ENCODE peak calls at places on chromosomes 7 and 10, in five cellular contexts. R is K562, K is SK-N-SH, A is HepG2, W is GM12878. V is an unnamed sample.

GRCh38 chr7:70776627-70777101 is 355.3 kb upstream of the GALNT17 start:
- DNase-seq in W (peak; percentile 51), R (no peak), A (no peak), K (no peak), V (no peak)

GRCh38 chr10:2256241-2256640 is 518.9 kb upstream of the ADARB2 start:
- DNase-seq in W (no peak), R (no peak), A (no peak), K (no peak), V (no peak)

GRCh38 chr7:17599733-17600685 is 301.6 kb downstream of the AHR start:
- DNase-seq in W (no peak), A (peak; percentile 45), R (no peak), K (no peak), V (no peak)

GRCh38 chr10:72254891-72255568 is 18.7 kb upstream of the DDIT4 start:
- DNase-seq in W (no peak), R (peak; percentile 82), A (no peak), K (peak; percentile 84), V (no peak)

GRCh38 chr7:151485006-151485732 is 34.5 kb downstream of the RHEB start:
- DNase-seq in K (no peak), A (no peak), R (peak; percentile 55), W (no peak), V (no peak)

GRCh38 chr10:63819753-63820347 is 298.6 kb downstream of the REEP3 start:
- DNase-seq in K (peak; percentile 62), A (peak; percentile 33), W (no peak), R (peak; percentile 31), V (peak; percentile 7)

GRCh38 chr10:132198381-132199181 is 11.8 kb downstream of the DPYSL4 start:
- DNase-seq in A (no peak), R (no peak), W (no peak), K (no peak), V (no peak)

GRCh38 chr10:17649836-17650235 is 5.9 kb downstream of the STAM start:
- DNase-seq in K (no peak), A (no peak), R (no peak), W (no peak), V (no peak)

GRCh38 chr7:128387663-128388485 is 21.9 kb downstream of the IMPDH1 start:
- DNase-seq in K (peak; percentile 99), R (peak; percentile 95), A (peak; percentile 68), W (no peak), V (no peak)

GRCh38 chr10:85651507-85651902 is 715.1 kb downstream of the GRID1 start:
- DNase-seq in A (no peak), R (no peak), K (peak; percentile 30), W (no peak), V (no peak)

GRCh38 chr7:138105216-138105615 is 29.0 kb downstream of the AKR1D1 start:
- DNase-seq in K (no peak), A (no peak), W (no peak), R (no peak), V (no peak)

GRCh38 chr7:66497346-66497745 is 131.3 kb upstream of the KCTD7 start:
- DNase-seq in R (no peak), W (no peak), K (no peak), A (no peak), V (no peak)

GRCh38 chr7:26374665-26375373 is 83.2 kb downstream of the SNX10 start:
- DNase-seq in K (no peak), W (no peak), A (no peak), R (no peak), V (no peak)

GRCh38 chr10:115921795-115922194 is 351.2 kb downstream of the GFRA1 start:
- DNase-seq in A (no peak), R (no peak), W (no peak), K (no peak), V (no peak)

GRCh38 chr10:14800397-14800796 is 25.7 kb upstream of the FAM107B start:
- DNase-seq in K (no peak), A (no peak), R (no peak), W (no peak), V (no peak)

GRCh38 chr7:44654255-44654791 is 47.9 kb downstream of the OGDH start:
- DNase-seq in W (no peak), R (peak; percentile 44), A (no peak), K (no peak), V (no peak)

GRCh38 chr10:90960355-90960814 is 39.5 kb upstream of the ANKRD1 start:
- DNase-seq in A (no peak), K (no peak), W (peak; percentile 31), R (no peak), V (no peak)

GRCh38 chr7:123966936-123967335 is 41.9 kb downstream of the SPAM1 start:
- DNase-seq in R (no peak), W (no peak), K (no peak), A (no peak), V (peak; percentile 36)

GRCh38 chr7:138161600-138162081 is 85.4 kb downstream of the AKR1D1 start:
- DNase-seq in W (peak; percentile 76), R (peak; percentile 94), A (peak; percentile 95), K (peak; percentile 91), V (peak; percentile 89)

GRCh38 chr10:97024181-97025073 is 161.3 kb downstream of the SLIT1 start:
- DNase-seq in A (no peak), R (no peak), K (no peak), W (peak; percentile 28), V (no peak)

GRCh38 chr7:140640727-140641531 is at the start of gene DENND2A:
- DNase-seq in K (peak; percentile 99), R (no peak), W (no peak), A (no peak), V (no peak)

GRCh38 chr10:132652446-132652845 is 114.9 kb downstream of the INPP5A start:
- DNase-seq in W (no peak), R (no peak), A (no peak), K (no peak), V (no peak)

GRCh38 chr10:3780766-3781457 is 4.1 kb downstream of the KLF6 start:
- DNase-seq in W (no peak), A (no peak), K (no peak), R (no peak), V (no peak)

GRCh38 chr7:116259821-116260440 is 49.6 kb downstream of the TES start:
- DNase-seq in W (no peak), K (no peak), A (no peak), R (no peak), V (no peak)

GRCh38 chr7:25835191-25835590 is 316.8 kb upstream of the NFE2L3 start:
- DNase-seq in W (no peak), A (no peak), R (no peak), K (no peak), V (no peak)

GRCh38 chr10:121519411-121519810 is 78.8 kb downstream of the FGFR2 start:
- DNase-seq in R (no peak), K (no peak), W (no peak), A (no peak), V (no peak)

GRCh38 chr7:106464169-106464568 is 179.4 kb upstream of the NAMPT start:
- DNase-seq in A (no peak), K (no peak), R (no peak), W (no peak), V (no peak)
- H3K27ac ChIP-seq in A (no peak overlapping the region), K (no peak overlapping the region), R (no peak overlapping the region), W (no peak overlapping the region), V (no peak overlapping the region)

DNA sequence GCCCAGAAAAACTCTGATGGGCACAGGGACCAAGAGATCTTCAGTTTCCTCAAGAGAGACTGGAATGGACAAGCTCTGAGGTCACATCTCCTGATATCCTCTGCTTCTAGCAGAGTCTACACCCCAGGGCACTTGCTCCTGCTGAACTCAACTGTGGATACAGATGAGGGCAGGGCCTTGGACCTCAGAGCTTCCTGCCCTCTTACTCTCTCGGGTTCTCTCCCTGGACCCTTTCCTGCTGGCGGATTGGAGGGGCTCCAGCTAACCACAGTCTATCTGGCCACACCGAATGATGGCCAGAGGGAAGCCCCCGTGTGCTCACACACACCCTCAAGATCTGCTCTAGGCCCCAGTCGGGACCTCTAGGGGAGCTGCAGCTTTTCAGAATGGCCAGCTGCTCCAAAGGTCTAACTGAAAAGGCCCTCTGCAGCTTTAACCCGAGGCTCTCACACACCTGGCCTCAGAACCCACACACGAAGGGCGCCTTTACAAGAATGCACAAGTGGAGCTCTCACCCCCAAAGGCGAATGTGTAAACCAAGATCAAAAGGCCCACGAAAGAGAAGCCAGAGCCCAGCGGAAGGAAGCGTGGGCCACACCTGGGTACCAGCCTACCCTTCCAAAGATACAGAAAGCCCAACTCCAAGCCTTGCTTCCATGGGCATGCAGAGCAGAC is 65.5 kb downstream of the FAM53B start:
- DNase-seq in R (no peak), W (no peak), A (no peak), K (no peak), V (no peak)
- TF ChIP-seq REST in R (no peak), W (no peak), A (no peak), K (no peak), V (no peak)

GRCh38 chr10:77576633-77577032 is 61.0 kb downstream of the KCNMA1 start:
- DNase-seq in R (no peak), K (no peak), A (no peak), W (no peak), V (no peak)

GRCh38 chr10:77580500-77580899 is 57.1 kb downstream of the KCNMA1 start:
- DNase-seq in A (no peak), W (no peak), R (no peak), K (no peak), V (no peak)

GRCh38 chr10:77576007-77576367 is 61.6 kb downstream of the KCNMA1 start:
- DNase-seq in W (no peak), A (no peak), R (no peak), K (no peak), V (no peak)

GRCh38 chr10:77577666-77578229 is 59.9 kb downstream of the KCNMA1 start:
- DNase-seq in K (no peak), W (no peak), A (no peak), R (no peak), V (no peak)

GRCh38 chr10:77578583-77579227 is 58.9 kb downstream of the KCNMA1 start:
- DNase-seq in R (no peak), W (no peak), A (no peak), K (no peak), V (no peak)
- TF ChIP-seq GABPA in R (no peak), W (no peak), A (no peak), K (no peak), V (no peak)

GRCh38 chr10:33142290-33142689 is 184.3 kb upstream of the ITGB1 start:
- DNase-seq in R (no peak), A (no peak), K (no peak), W (no peak), V (no peak)

GRCh38 chr10:33139191-33139646 is 181.2 kb upstream of the ITGB1 start:
- DNase-seq in W (no peak), R (no peak), A (no peak), K (no peak), V (no peak)

GRCh38 chr10:33145451-33146188 is 187.6 kb upstream of the ITGB1 start:
- DNase-seq in K (no peak), A (peak; percentile 83), R (no peak), W (no peak), V (no peak)

GRCh38 chr10:33146189-33146524 is 188.1 kb upstream of the ITGB1 start:
- DNase-seq in K (no peak), W (no peak), A (no peak), R (no peak), V (no peak)

DNA sequence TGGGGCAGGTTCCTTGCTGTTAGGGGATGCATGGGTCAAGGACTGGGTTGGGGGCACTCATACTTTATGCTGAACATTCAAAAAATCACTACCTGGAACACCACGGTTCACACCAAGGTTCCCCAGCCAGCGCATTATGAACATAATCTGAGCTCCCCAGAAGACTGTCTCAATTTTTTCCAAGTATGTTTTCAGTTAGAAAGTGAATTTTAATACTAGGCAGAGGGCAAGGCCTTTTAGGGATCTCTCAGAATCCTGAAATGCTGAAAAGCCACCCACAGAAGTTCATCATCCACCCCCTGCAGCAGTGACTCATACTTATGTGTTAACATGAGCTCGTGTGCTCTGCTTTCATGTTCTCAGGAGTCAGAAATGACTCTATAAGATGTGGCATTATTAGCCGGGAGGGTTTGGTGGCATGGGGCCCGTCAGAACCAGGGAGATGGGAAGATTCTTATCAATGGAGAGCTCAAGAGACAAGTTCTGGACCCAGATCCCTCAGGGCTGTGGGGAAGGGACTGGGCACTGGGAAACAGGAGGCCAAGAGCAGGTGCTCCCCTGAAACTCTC is 185.2 kb upstream of the ITGB1 start:
- DNase-seq in R (no peak), K (no peak), A (peak; percentile 42), W (no peak), V (no peak)
- H3K27ac ChIP-seq in R (no peak overlapping the region), K (no peak overlapping the region), A (no peak overlapping the region), W (no peak overlapping the region), V (no peak overlapping the region)